ENCODE peak calls at places on chromosomes 2 and 18, in six cellular contexts. N is omental fat pad, U is fibroblast of mammary gland, S is upper lobe of right lung, H is neural crest cell, D is DND-41. T is an unnamed sample.

GRCh38 chr18:30406728-30407127 is 635.8 kb downstream of the DSC3 start:
- DNase-seq in D (no peak), S (no peak), U (no peak), N (no peak), H (no peak), T (no peak)

GRCh38 chr18:68418881-68419280 is 296.0 kb downstream of the TMX3 start:
- DNase-seq in D (no peak), S (no peak), H (no peak), N (no peak), U (peak), T (no peak)

GRCh38 chr18:76874643-76875389 is 52.5 kb downstream of the ZNF236 start:
- DNase-seq in U (no peak), D (no peak), H (no peak), S (no peak), N (no peak), T (no peak)

GRCh38 chr2:68404901-68405799 is 40.1 kb downstream of the PLEK start:
- DNase-seq in N (no peak), S (no peak), D (no peak), H (no peak), U (no peak), T (no peak)

GRCh38 chr2:15311926-15312325 is 249.2 kb downstream of the NBAS start:
- DNase-seq in U (no peak), H (no peak), D (no peak), N (no peak), S (no peak), T (no peak)

GRCh38 chr2:86050301-86050700 is 55.4 kb downstream of the POLR1A start:
- DNase-seq in H (no peak), S (no peak), U (no peak), D (no peak), N (no peak), T (no peak)

GRCh38 chr2:42297322-42297936 is 63.6 kb downstream of the COX7A2L start:
- DNase-seq in S (no peak), D (peak), U (no peak), N (no peak), H (no peak), T (no peak)

GRCh38 chr2:173161040-173161439 is 85.4 kb downstream of the MAP3K20 start:
- DNase-seq in H (no peak), D (no peak), N (no peak), S (no peak), U (no peak), T (no peak)

GRCh38 chr18:61703508-61703907 is 189.3 kb downstream of the RNF152 start:
- DNase-seq in H (no peak), N (no peak), S (no peak), D (no peak), U (peak), T (peak)

GRCh38 chr2:59398081-59398480 is 1155.4 kb downstream of the BCL11A start:
- DNase-seq in D (peak), S (no peak), U (no peak), H (no peak), N (no peak), T (no peak)

GRCh38 chr18:51668101-51668500 is 470.6 kb upstream of the MEX3C start:
- DNase-seq in N (peak), D (peak), H (peak), S (peak), U (peak), T (no peak)

GRCh38 chr2:223562078-223562477 is 40.1 kb downstream of the SCG2 start:
- DNase-seq in S (no peak), H (no peak), U (no peak), D (no peak), N (no peak), T (no peak)

GRCh38 chr2:85133751-85134254 is 611 bp downstream of the TCF7L1 start:
- DNase-seq in H (peak), S (peak), U (peak), D (no peak), N (no peak), T (no peak)

GRCh38 chr2:40348665-40349064 is 103.2 kb downstream of the SLC8A1 start:
- DNase-seq in U (peak), N (no peak), D (no peak), H (no peak), S (no peak), T (peak)

GRCh38 chr2:236631361-236632291 is 62.0 kb downstream of the ACKR3 start:
- DNase-seq in S (peak), D (no peak), U (no peak), H (no peak), N (no peak), T (no peak)

GRCh38 chr18:47075098-47075883 is 39.9 kb upstream of the ELOA2 start:
- DNase-seq in S (no peak), U (peak), H (no peak), N (no peak), D (no peak), T (peak)

GRCh38 chr2:172969609-172970008 is 106.0 kb upstream of the MAP3K20 start:
- DNase-seq in H (no peak), N (no peak), D (no peak), S (no peak), U (peak), T (no peak)

GRCh38 chr2:235287369-235287722 is 206.5 kb upstream of the AGAP1 start:
- DNase-seq in U (peak), S (no peak), N (no peak), D (no peak), H (no peak), T (no peak)

GRCh38 chr2:181203412-181203811 is 223.0 kb downstream of the UBE2E3 start:
- DNase-seq in D (no peak), N (no peak), U (peak), S (no peak), H (no peak), T (peak)

GRCh38 chr2:101305492-101306123 is 2.9 kb downstream of the RNF149 start:
- DNase-seq in D (no peak), H (no peak), S (no peak), U (peak), N (no peak), T (no peak)

GRCh38 chr18:13625355-13625754 is 101.0 kb downstream of the FAM210A start:
- DNase-seq in N (no peak), U (no peak), H (no peak), D (no peak), S (no peak), T (no peak)
- TF ChIP-seq CTCF in N (no peak), U (no peak), H (no peak), D (no peak), S (no peak), T (no peak)

GRCh38 chr2:240232961-240233890 is 92.8 kb upstream of the OTOS start:
- DNase-seq in H (peak), D (peak), U (peak), S (peak), N (peak), T (no peak)
- TF ChIP-seq CTCF in H (peak), D (peak), U (peak), S (peak), N (no peak), T (peak)

GRCh38 chr2:45169339-45170190 is 160.3 kb upstream of the SIX2 start:
- DNase-seq in N (no peak), H (peak), S (peak), U (peak), D (peak), T (no peak)
- TF ChIP-seq CTCF in N (no peak), H (no peak), S (no peak), U (no peak), D (no peak), T (no peak)

DNA sequence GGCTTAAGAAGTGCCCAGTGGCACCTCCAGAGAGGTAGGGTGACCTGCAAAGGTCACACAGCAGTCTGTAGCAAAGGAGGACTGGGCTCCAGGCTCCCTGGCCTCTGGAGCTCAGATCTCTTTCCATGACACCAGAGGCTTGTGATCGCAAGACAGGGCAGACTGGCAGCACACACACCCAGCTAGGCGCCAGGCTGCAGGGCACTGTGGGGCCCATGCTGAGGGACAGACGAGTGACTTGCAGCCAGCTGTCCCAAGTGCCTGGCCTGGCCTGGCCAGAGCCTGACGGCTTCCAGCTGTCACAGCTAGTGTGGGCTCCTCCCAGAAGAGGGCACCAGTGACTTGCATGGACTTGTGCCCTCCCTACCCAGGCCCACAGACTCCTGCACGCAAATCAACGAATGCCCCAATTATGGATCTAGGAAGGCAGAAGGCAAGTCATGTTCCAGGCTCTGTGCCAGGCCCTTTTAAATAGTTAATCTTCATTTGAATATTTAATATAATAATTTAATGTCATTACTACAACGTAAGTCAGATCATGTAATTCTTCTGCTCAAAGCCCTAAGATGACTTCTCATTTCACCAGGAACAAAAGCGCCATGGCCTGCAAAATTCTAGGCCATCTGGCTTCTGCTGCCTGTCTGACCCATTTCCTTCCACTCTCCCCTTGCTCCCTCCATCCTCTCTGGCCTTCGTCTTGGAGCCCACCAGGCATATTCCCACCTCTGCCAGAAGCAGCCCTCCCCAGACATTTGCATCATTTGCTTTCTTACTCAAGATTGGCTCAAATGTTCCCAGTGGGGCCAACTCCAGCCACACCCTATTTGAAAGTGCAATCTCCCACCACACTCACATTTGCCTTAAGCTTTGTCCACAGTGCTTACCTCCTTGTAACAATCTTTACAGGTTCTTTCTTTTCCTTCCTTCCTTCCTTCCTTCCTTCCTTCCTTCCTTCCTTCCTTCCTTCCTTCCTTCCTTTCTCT is 3.7 kb upstream of the SPEG start:
- DNase-seq in N (no peak), D (no peak), U (peak), H (no peak), S (peak), T (no peak)
- TF ChIP-seq CTCF in N (no peak), D (peak), U (no peak), H (no peak), S (no peak), T (peak)

DNA sequence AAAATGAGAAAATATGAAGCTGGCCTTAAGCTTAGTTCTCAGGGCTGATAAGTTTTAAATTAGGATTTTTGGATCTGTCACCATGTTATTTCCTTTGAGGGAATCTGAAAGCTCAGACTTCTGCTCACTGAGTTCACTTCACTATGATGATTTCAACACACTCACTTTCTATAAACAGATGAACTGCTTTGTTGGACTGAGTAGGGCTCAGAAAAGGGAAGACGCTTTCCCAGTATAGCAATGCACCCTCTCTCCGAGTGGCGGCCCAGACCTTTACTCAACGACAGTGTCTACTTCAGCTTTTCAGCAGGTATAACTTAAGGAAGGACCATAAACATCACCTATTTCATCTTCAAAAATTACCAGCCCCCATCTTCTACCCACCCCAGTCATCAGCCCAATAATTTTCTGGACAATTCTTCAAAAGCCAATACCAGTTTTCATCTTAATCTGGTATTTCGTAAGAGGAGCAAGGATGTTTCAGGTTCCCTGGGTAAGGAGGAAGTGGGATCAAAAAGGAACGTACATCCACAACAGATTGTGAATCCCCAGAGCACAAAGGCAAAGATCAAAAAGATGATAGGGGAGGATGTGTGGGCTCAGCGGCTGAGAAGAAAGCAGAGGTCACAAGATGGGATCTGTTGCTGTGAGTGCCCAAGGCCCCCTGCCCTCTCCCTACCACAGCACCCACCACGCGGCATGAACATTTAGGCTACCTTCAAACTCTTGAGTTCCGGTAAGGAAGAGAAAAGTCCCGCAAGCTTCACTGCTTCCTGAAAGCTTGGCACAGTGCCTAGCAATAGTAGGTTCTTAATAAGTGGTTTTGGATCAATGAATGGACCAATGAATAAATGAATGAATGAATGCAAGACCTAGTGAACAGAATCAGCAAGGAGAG is 41.9 kb downstream of the LPIN2 start:
- DNase-seq in H (no peak), N (no peak), D (peak), U (no peak), S (no peak), T (no peak)
- TF ChIP-seq CTCF in H (no peak), N (no peak), D (no peak), U (no peak), S (no peak), T (no peak)

GRCh38 chr18:48915621-48916425 is 34.9 kb downstream of the SMAD7 start:
- DNase-seq in H (no peak), U (no peak), S (no peak), N (no peak), D (no peak), T (no peak)

GRCh38 chr18:48910972-48911545 is 39.7 kb downstream of the SMAD7 start:
- DNase-seq in D (no peak), N (no peak), S (no peak), H (no peak), U (no peak), T (no peak)

GRCh38 chr18:48913723-48914122 is 37.0 kb downstream of the SMAD7 start:
- DNase-seq in N (no peak), D (no peak), S (no peak), U (no peak), H (no peak), T (no peak)

GRCh38 chr18:48914581-48915251 is 36.0 kb downstream of the SMAD7 start:
- DNase-seq in N (no peak), S (peak), U (no peak), H (no peak), D (no peak), T (no peak)

DNA sequence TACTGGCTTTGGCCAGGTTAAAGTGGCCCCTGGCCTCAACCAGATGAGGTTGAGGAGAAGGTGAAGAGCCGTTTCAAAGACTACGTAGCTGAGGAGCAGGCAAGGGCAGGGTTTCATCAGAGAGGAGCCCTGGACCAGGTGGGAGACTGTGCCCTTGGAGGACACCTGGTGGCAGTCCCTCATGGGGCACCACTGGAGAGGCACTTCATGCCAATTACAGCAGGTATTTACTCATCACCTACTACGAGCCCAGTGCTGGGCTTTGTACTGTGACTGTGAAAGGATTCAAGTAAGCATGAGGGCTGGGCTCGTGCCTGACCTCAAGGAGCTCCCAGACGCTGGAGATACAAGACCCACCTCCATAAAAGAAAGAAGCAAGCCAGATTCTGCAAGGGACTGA is 37.6 kb downstream of the SMAD7 start:
- DNase-seq in D (no peak), U (no peak), S (peak), N (no peak), H (no peak), T (no peak)
- TF ChIP-seq CTCF in D (peak), U (no peak), S (peak), N (no peak), H (no peak), T (no peak)

DNA sequence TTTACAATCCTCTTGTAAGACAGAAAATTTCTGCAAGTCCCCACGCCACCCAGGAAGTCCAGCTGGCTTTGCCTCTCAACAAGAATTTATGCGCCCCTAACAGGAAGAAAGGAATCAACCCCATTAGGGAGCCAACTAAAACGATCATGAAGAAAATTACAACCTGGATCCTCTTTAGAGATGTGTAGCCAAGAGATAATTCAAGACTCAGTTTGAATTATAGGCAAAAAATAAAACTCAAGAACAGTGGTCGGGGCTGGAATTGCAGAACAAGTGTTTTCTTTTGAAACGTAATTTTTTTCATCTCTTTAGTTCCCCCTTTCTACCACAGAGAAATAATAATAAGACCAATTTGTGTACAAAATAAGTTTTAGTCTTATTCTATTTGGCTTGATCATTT is 22.4 kb downstream of the PDCD1 start:
- DNase-seq in N (no peak), H (no peak), S (no peak), U (no peak), D (no peak), T (no peak)
- TF ChIP-seq CTCF in N (no peak), H (no peak), S (no peak), U (peak), D (no peak), T (no peak)

DNA sequence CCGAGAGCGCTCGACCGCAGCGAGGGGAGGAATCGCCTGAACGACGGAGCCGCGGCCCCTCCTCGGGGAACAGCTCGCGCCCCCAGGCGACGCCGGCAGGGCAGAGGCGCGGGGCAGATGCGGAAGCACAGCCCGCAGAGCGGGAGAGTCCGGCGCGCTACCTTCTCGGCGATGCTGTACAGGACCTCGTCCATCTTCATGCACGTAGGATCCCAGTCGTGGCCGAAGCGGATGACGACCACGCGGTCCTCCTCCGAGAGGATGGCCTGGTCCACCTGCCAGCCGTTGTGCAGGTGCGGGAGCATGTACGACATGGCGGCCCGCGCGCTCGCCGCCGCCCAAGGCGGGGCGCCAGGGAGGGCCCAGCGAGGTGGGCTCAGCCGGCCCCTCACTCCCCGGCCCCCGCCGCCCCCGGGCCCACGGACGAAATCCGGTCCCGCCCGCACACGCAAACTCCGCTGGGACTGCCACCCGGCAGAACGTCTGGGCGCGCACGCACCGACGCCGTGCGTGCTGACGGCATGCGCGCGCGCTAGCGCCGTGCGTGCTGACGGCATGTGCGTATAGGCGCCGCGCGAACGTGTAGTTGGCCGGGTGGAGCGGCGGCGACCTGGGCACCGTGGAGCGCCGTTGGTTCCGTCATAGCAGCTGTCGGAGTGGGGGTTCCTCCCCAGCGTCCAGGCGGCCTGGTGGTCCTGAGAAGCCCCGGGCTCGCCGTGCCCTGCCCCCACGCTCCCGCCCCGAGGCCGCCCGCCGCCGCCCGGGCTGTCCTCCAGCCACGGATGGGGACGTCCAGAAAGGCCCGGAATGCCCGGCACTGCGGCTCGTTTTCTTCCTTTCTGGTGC is at the start of gene TXNL4A:
- DNase-seq in D (peak), U (peak), H (peak), S (peak), N (peak), T (no peak)
- TF ChIP-seq CTCF in D (peak), U (no peak), H (no peak), S (peak), N (no peak), T (peak)